ENCODE peak calls at places on chromosomes 11 and 22, in nine cellular contexts. B is body of pancreas, W is kidney epithelial cell, R is HFF-Myc, Q is AG04450, Y is OCI-LY7, O is progenitor cell of endocrine pancreas, G is WTC11, I is HL-60. L is an unnamed sample.

GRCh38 chr22:28043269-28043668 is 124.2 kb upstream of the PITPNB start:
- DNase-seq in Y (no peak), G (no peak), B (no peak), O (no peak), W (no peak), R (peak), I (no peak), Q (no peak), L (no peak)

GRCh38 chr11:7506243-7506642 is 7.6 kb upstream of the PPFIBP2 start:
- DNase-seq in O (no peak), W (no peak), I (no peak), R (no peak), B (no peak), G (no peak), Y (no peak), Q (no peak), L (no peak)

GRCh38 chr11:75874942-75875341 is 59.9 kb downstream of the UVRAG start:
- DNase-seq in I (no peak), Q (no peak), W (no peak), R (no peak), O (no peak), B (no peak), Y (no peak), G (no peak), L (no peak)

GRCh38 chr11:2265396-2265795 is 5.0 kb downstream of the ASCL2 start:
- DNase-seq in Y (peak), O (no peak), G (no peak), B (no peak), Q (no peak), W (no peak), I (no peak), R (no peak), L (peak)

GRCh38 chr22:47325249-47325648 is 562.8 kb downstream of the TBC1D22A start:
- DNase-seq in Y (no peak), B (no peak), G (no peak), R (no peak), I (no peak), W (no peak), Q (no peak), O (no peak), L (no peak)

GRCh38 chr11:84958295-84958694 is 668.8 kb downstream of the DLG2 start:
- DNase-seq in Y (no peak), G (no peak), O (no peak), Q (no peak), W (no peak), I (no peak), B (no peak), R (no peak), L (no peak)

GRCh38 chr11:99952816-99953215 is 734.3 kb upstream of the ARHGAP42 start:
- DNase-seq in G (no peak), Q (no peak), I (no peak), W (peak), R (no peak), B (no peak), Y (no peak), O (no peak), L (no peak)

GRCh38 chr11:46285173-46285572 is 7.7 kb downstream of the CREB3L1 start:
- DNase-seq in B (no peak), Q (no peak), Y (no peak), O (no peak), W (no peak), I (no peak), R (no peak), G (no peak), L (no peak)

GRCh38 chr22:47307326-47307725 is 544.9 kb downstream of the TBC1D22A start:
- DNase-seq in Q (peak), B (no peak), W (no peak), R (peak), I (no peak), Y (no peak), G (no peak), O (no peak), L (no peak)

GRCh38 chr22:36658900-36659299 is 44.7 kb downstream of the CACNG2 start:
- DNase-seq in B (no peak), Y (no peak), G (no peak), Q (no peak), R (no peak), I (no peak), O (no peak), W (no peak), L (no peak)

GRCh38 chr11:68396526-68396925 is 64.0 kb upstream of the PPP6R3 start:
- DNase-seq in R (no peak), I (no peak), O (no peak), Q (no peak), Y (no peak), B (no peak), W (no peak), G (no peak), L (no peak)

GRCh38 chr22:24440270-24440717 is 12.9 kb downstream of the ADORA2A start:
- DNase-seq in I (no peak), G (no peak), B (no peak), W (no peak), R (no peak), Y (no peak), O (no peak), Q (no peak), L (no peak)

GRCh38 chr11:57379732-57380131 is 1.2 kb downstream of the PRG3 start:
- DNase-seq in Q (no peak), Y (no peak), I (no peak), G (peak), O (peak), R (no peak), B (no peak), W (no peak), L (no peak)

GRCh38 chr22:21651521-21652009 is 9.5 kb downstream of the SDF2L1 start:
- DNase-seq in O (no peak), R (no peak), I (no peak), Y (no peak), W (no peak), Q (no peak), B (no peak), G (no peak), L (no peak)

GRCh38 chr22:22526125-22526912 is 6.2 kb upstream of the ZNF280A start:
- DNase-seq in I (no peak), W (no peak), Q (no peak), R (no peak), B (no peak), O (no peak), G (no peak), Y (no peak), L (no peak)

GRCh38 chr11:13258855-13259254 is 18.7 kb upstream of the BMAL1 start:
- DNase-seq in Q (no peak), B (no peak), R (no peak), I (no peak), O (no peak), Y (no peak), W (no peak), G (peak), L (no peak)

GRCh38 chr11:67302571-67303131 is 679 bp upstream of the SSH3 start:
- DNase-seq in G (peak), Q (no peak), W (no peak), B (peak), O (no peak), R (no peak), I (peak), Y (no peak), L (no peak)

GRCh38 chr11:119323532-119324033 is 6.7 kb upstream of the MCAM start:
- DNase-seq in Q (no peak), I (no peak), O (peak), W (no peak), Y (peak), R (peak), B (peak), G (peak), L (peak)

GRCh38 chr22:44705022-44705297 is 3.0 kb downstream of the PRR5 start:
- DNase-seq in O (no peak), B (no peak), R (no peak), I (no peak), W (no peak), Q (no peak), Y (no peak), G (no peak), L (no peak)

GRCh38 chr22:45604239-45604711 is 67.4 kb upstream of the ATXN10 start:
- DNase-seq in G (no peak), I (no peak), Y (no peak), O (no peak), Q (no peak), B (no peak), W (no peak), R (no peak), L (no peak)

GRCh38 chr11:66478823-66479740 is 1.2 kb upstream of the DPP3 start:
- DNase-seq in W (no peak), O (no peak), Y (peak), I (no peak), B (peak), Q (no peak), G (peak), R (no peak), L (no peak)

GRCh38 chr11:107563702-107564101 is 1.8 kb downstream of the ALKBH8 start:
- DNase-seq in Q (no peak), O (no peak), G (no peak), I (peak), B (no peak), R (peak), W (no peak), Y (peak), L (no peak)

GRCh38 chr11:30143098-30143705 is 87.6 kb upstream of the FSHB start:
- DNase-seq in R (peak), G (no peak), I (peak), O (peak), W (no peak), Q (peak), Y (peak), B (no peak), L (no peak)

GRCh38 chr11:125892071-125892470 is 4.6 kb downstream of the HYLS1 start:
- DNase-seq in I (no peak), Q (no peak), Y (no peak), B (no peak), G (no peak), R (no peak), O (no peak), W (no peak), L (no peak)

GRCh38 chr22:50625131-50625567 is 2.8 kb downstream of the ARSA start:
- DNase-seq in I (no peak), B (no peak), Y (no peak), Q (no peak), G (no peak), W (no peak), O (no peak), R (no peak), L (no peak)

GRCh38 chr11:117823294-117823940 is 1.1 kb downstream of the FXYD2 start:
- DNase-seq in W (no peak), R (no peak), B (peak), G (peak), Y (peak), O (no peak), Q (no peak), I (no peak), L (peak)
- TF ChIP-seq CTCF in W (no peak), R (peak), B (peak), G (no peak), Y (peak), O (peak), Q (peak), I (peak), L (no peak)

DNA sequence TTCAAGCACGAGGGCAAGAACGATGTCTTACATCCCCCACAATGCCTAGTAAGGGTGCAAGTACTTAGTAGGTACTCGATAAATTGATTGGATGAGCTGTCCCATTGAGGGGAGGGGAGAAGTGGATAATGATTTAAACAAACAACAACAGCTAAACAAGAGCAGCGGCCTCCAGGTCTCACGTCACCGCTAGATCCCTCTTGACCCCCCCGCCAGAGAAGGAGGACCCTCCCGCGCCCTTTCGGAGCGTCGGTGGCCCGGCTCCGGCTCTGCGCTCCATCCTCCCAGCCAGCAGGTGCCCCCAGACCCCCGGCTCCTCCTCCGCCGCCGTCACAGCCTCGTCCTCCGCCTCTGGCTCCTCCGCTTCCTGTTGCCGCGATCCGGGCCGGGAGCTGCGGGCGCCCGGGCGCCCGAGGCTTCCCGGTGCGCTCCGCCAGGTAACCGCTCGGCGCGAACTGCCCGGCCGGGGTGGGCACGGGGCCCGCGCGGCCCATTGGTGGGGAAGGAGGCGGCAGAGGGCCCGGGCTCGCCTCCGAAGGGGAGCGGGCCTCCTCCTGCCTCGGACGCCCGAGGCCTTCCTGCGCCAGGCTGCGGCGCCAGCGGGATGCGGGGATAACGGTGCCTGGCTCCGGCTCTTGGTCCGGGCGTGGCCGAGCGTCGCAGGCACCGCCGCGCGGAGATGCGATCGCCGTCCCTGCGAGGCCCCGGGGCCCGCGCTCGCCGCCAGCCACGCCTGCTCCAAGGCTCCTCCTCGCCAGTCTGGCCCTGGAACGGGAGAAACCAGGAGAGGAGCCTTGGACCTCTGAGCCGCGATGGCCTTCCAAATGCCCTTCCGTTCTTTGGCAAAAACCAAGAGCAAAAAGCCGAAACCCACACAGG is at the start of gene TLCD5:
- DNase-seq in Q (no peak), Y (peak), W (no peak), O (peak), R (no peak), I (no peak), G (peak), B (peak), L (no peak)
- TF ChIP-seq CTCF in Q (peak), Y (no peak), W (peak), O (no peak), R (no peak), I (no peak), G (no peak), B (no peak), L (no peak)

DNA sequence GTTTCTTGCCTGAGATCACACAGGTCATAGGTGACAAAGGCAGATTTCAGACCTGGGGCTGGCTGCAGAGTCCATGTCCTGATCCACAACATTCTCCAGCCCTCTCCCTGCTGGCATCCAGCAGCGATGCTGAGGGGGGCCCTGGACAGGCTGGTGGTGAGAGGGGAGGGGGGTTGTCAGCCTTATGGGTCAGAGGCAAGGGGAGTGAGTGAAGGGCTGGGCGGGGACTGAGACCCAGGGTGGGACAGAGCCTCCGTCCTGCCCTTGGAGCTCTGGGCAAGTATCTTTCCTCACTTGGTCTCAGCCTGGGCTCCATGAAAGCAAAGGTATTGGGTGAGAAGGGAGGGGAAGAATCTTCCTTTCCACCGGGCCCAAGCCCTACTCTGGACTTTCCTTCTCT is 66.7 kb upstream of the RASD2 start:
- DNase-seq in G (no peak), O (no peak), Y (no peak), W (no peak), Q (no peak), R (no peak), B (no peak), I (no peak), L (no peak)
- TF ChIP-seq CTCF in G (no peak), O (no peak), Y (no peak), W (no peak), Q (no peak), R (no peak), B (no peak), I (no peak), L (no peak)

GRCh38 chr11:81573367-81573766 is 1160.3 kb downstream of the FAM181B start:
- DNase-seq in Y (no peak), W (no peak), O (no peak), Q (no peak), I (no peak), R (no peak), G (no peak), B (no peak), L (no peak)

GRCh38 chr11:81574301-81574700 is 1159.4 kb downstream of the FAM181B start:
- DNase-seq in Q (no peak), I (no peak), O (no peak), G (no peak), B (no peak), Y (no peak), W (no peak), R (no peak), L (no peak)

GRCh38 chr11:81569999-81570398 is 1163.7 kb downstream of the FAM181B start:
- DNase-seq in I (no peak), Y (no peak), W (no peak), R (no peak), Q (no peak), B (no peak), G (no peak), O (no peak), L (no peak)

DNA sequence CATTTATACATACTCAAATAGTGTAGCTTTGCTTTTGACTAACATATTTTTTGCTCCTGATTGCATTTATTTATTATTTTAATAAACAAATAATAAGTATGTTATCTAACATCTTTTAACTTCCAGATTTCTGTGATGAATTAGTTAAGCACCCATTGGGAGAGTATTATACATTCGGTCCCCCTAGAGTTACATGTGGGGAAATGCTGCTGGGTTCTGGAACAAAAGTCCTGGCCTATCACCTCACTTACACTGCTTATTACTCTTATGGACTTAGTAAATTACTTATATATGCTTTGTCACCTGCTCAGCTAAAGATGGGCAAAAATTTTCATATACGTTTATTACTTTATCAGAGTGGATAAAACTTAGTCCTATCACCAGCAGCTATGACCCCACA is 1163.0 kb downstream of the FAM181B start:
- DNase-seq in Q (no peak), G (no peak), Y (no peak), O (no peak), W (no peak), I (no peak), R (no peak), B (no peak), L (no peak)
- TF ChIP-seq CTCF in Q (no peak), G (no peak), Y (no peak), O (no peak), W (no peak), I (no peak), R (no peak), B (no peak), L (no peak)

DNA sequence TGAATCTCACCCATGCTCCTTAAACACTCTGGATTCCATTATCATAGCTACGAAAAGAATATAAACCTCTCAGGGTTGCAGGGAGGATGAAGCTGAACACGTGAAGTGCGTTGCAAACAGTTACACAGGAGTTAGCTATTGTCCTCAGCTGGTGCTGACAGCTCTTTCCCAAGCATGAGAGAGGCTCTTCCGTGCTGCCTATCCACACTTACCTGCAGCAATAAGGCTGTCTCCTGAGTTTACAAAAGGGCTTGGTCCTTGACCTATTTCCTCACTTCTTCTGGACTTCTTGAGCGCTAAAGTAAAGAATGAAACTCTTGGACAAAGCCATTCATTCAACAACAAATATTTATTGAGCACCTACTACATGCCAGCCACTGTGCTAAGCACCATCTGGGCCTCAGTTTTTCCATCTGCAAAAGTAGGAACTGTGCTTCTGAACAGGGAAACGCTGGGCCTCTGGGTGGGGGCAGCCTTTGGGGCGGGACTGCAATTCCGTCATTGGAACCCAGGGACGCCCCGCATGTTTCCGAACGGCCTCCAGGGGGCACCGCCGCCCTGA is 749 bp upstream of the ARL2 start:
- DNase-seq in B (peak), O (peak), G (peak), W (no peak), R (peak), Y (no peak), Q (peak), I (peak), L (peak)
- TF ChIP-seq CTCF in B (peak), O (peak), G (peak), W (peak), R (peak), Y (peak), Q (peak), I (peak), L (no peak)

DNA sequence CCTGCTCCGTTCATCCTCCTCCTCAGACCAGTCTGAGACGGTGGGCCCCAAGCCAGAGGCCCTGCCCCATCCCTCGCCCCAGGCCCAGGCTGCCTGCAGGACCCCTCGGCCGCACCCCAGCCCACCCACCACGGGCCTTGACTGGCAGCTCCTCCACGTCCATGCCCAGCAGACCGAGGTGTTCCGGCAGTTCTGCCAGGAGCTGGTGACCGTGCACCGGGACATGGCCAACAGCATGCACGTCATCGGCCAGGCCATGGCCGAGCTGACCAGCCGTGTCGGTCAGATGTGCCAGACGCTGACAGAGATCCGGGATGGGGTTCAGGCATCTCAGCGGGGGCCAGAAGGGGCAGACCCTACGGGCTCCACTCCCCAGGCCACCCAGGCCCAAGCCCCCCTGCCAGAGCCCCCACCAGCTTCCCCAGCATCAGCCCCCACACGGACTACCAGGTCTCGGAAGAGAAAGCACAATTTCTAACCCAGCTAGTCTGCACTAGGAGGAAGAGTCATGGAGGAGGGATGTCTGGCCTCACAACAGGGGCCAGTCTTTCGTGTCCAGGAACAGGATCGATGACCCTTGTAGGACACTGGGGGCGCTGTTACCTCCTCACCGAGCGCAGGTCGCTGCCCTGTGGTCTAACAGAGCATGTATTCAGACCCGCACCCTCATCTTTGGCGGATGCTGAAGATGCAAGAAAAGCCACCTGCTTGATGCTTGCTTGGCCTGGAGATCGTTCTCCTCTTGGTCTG is 66.3 kb downstream of the PRDM11 start:
- DNase-seq in B (no peak), R (no peak), Q (no peak), O (no peak), W (no peak), G (peak), I (no peak), Y (no peak), L (no peak)
- TF ChIP-seq CTCF in B (no peak), R (peak), Q (peak), O (peak), W (no peak), G (peak), I (no peak), Y (peak), L (no peak)

GRCh38 chr11:63938481-63939350 is at the start of gene NAA40:
- DNase-seq in O (peak), Y (peak), I (peak), G (peak), W (peak), B (peak), Q (peak), R (peak), L (peak)

GRCh38 chr11:63940786-63941185 is 2.0 kb downstream of the NAA40 start:
- DNase-seq in O (no peak), Y (peak), I (no peak), W (no peak), G (no peak), Q (no peak), R (no peak), B (no peak), L (no peak)

GRCh38 chr11:63941901-63942300 is 3.1 kb downstream of the NAA40 start:
- DNase-seq in Q (no peak), B (no peak), R (no peak), W (no peak), O (no peak), I (no peak), Y (no peak), G (no peak), L (no peak)

GRCh38 chr11:63939351-63939920 is 634 bp downstream of the NAA40 start:
- DNase-seq in I (no peak), Y (peak), B (peak), G (no peak), W (no peak), R (no peak), O (no peak), Q (no peak), L (no peak)

GRCh38 chr11:63937713-63938480 is 905 bp upstream of the NAA40 start:
- DNase-seq in O (no peak), W (no peak), B (peak), R (no peak), Y (peak), Q (no peak), G (peak), I (no peak), L (no peak)
- TF ChIP-seq CTCF in O (no peak), W (no peak), B (no peak), R (no peak), Y (peak), Q (no peak), G (no peak), I (no peak), L (no peak)

L was measured in omental fat pad.